ENCODE peak calls at places on chromosome X, in four cellular contexts. One of them, this sample, is unnamed.

GRCh38 chrX:108892501-108892900 is 156.1 kb upstream of the IRS4 start:
- DNase-seq in K562: no peak
- DNase-seq in GM12878: no peak
- DNase-seq in GM12891: no peak
- DNase-seq in this sample: no peak

GRCh38 chrX:122572461-122572860 is 611.6 kb upstream of the GRIA3 start:
- DNase-seq in GM12878: no peak
- DNase-seq in K562: no peak
- DNase-seq in GM12891: no peak
- DNase-seq in this sample: no peak

GRCh38 chrX:97672608-97673007 is 788.9 kb downstream of the RPA4 start:
- DNase-seq in K562: no peak
- DNase-seq in GM12878: no peak
- DNase-seq in GM12891: no peak
- DNase-seq in this sample: no peak

GRCh38 chrX:40132751-40133150 is 35.0 kb upstream of the BCOR start:
- DNase-seq in K562: peak; percentile 80
- DNase-seq in GM12878: no peak
- DNase-seq in GM12891: no peak
- DNase-seq in this sample: no peak

GRCh38 chrX:12210921-12211320 is 72.6 kb downstream of the FRMPD4 start:
- DNase-seq in K562: no peak
- DNase-seq in GM12878: no peak
- DNase-seq in GM12891: no peak
- DNase-seq in this sample: no peak

GRCh38 chrX:122203399-122203798 is 980.7 kb upstream of the GRIA3 start:
- DNase-seq in GM12878: no peak
- DNase-seq in K562: no peak
- DNase-seq in GM12891: no peak
- DNase-seq in this sample: no peak

GRCh38 chrX:153638041-153638371 is 9.0 kb upstream of the DUSP9 start:
- DNase-seq in GM12891: no peak
- DNase-seq in GM12878: no peak
- DNase-seq in K562: no peak
- DNase-seq in this sample: no peak

GRCh38 chrX:71992711-71993110 is 82.1 kb downstream of the NHSL2 start:
- DNase-seq in GM12878: no peak
- DNase-seq in K562: no peak
- DNase-seq in GM12891: no peak
- DNase-seq in this sample: no peak

GRCh38 chrX:154490021-154490413 is 412 bp downstream of the SLC10A3 start:
- DNase-seq in K562: no peak
- DNase-seq in GM12878: no peak
- DNase-seq in GM12891: no peak
- DNase-seq in this sample: peak; percentile 13

GRCh38 chrX:81121513-81122363 is 80.0 kb downstream of the HMGN5 start:
- DNase-seq in K562: peak; percentile 86
- DNase-seq in GM12891: peak; percentile 32
- DNase-seq in GM12878: peak; percentile 76
- DNase-seq in this sample: peak; percentile 79
- TF ChIP-seq SPI1 in K562: no peak
- TF ChIP-seq SPI1 in GM12891: no peak
- TF ChIP-seq SPI1 in GM12878: no peak
- TF ChIP-seq SPI1 in this sample: no peak

DNA sequence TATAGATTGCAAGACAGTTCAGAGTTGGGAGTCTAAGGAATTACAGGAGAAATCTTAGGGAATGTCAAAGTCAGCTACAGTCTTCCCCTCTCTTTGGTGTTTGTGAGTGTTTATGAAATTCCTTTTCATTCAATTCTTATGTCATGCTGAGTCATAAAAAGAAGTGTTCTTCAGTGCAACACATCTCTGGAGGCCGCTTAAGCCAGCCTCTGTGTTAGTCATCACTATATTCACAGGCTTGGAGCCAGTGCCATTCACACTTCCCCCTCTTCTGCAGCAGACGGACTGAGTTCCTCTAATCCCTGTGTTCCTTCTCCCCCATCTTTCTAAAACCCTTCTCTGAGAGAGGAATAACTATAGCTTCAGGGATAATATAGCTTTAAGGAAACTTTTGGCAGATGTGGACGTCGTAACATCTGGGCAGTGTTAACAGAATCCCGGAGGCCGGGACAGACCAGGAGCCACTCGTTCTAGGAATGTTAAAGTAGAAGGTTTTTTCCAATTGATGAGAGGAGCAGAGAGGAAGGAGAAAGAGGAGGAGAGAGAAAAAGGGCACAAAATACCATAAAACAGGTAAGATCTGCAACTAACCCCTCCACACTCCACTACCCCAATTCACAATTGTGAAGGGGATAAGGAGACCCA is at the start of gene SRPX2:
- DNase-seq in GM12878: no peak
- DNase-seq in GM12891: no peak
- DNase-seq in K562: no peak
- DNase-seq in this sample: no peak
- TF ChIP-seq POLR2AphosphoS5 in GM12878: no peak
- TF ChIP-seq POLR2AphosphoS5 in GM12891: no peak
- TF ChIP-seq POLR2AphosphoS5 in K562: no peak
- TF ChIP-seq POLR2AphosphoS5 in this sample: no peak

DNA sequence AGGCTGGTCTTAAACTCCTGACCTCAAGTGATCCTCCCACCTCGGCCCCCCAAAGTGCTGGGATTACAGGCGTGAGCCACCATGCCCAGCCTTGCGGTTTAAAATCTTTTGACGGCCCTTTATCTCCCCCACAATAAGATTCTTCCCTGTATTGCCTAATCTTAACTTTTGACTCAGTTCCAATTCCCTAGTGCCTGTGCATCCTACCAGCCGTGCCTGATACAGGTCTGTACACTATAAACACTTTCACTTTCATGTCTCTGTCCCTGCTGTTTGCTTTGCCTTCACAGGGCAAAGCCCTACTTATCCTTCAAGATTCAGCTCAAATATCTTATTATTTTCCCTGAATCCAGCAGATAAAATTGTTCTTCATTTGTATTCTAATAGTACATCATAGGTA is 74.6 kb downstream of the WDR44 start:
- DNase-seq in K562: no peak
- DNase-seq in GM12878: no peak
- DNase-seq in GM12891: no peak
- DNase-seq in this sample: no peak
- TF ChIP-seq SPI1 in K562: no peak
- TF ChIP-seq SPI1 in GM12878: no peak
- TF ChIP-seq SPI1 in GM12891: no peak
- TF ChIP-seq SPI1 in this sample: no peak

DNA sequence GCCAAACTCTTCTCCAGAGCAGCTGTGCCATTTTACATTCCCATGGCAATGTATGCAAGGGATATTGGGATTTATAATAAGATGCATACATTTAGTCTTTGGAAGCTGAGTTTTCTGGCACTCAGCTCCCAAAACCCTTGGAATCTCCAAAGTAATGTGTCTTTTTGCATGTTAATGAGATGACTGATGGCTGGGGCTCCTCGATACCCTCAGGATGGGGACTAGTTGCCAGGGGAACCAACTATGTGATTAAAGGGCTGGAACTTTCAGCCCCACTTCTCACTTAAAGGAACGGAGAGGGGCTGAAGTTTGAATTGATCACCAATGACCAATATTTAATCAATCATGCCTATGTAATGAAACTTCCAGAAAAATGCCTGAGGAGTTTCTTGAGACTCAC is 44.1 kb downstream of the SERTM2 start:
- DNase-seq in GM12891: no peak
- DNase-seq in GM12878: no peak
- DNase-seq in K562: no peak
- DNase-seq in this sample: no peak
- TF ChIP-seq POLR2AphosphoS5 in GM12891: no peak
- TF ChIP-seq POLR2AphosphoS5 in GM12878: no peak
- TF ChIP-seq POLR2AphosphoS5 in K562: no peak
- TF ChIP-seq POLR2AphosphoS5 in this sample: no peak

GRCh38 chrX:110427076-110427475 is 68.4 kb downstream of the RTL9 start:
- DNase-seq in K562: no peak
- DNase-seq in GM12878: no peak
- DNase-seq in GM12891: no peak
- DNase-seq in this sample: no peak
- TF ChIP-seq SPI1 in K562: no peak
- TF ChIP-seq SPI1 in GM12878: no peak
- TF ChIP-seq SPI1 in GM12891: no peak
- TF ChIP-seq SPI1 in this sample: no peak

GRCh38 chrX:9494806-9495205 is 29.9 kb downstream of the TBL1X start:
- DNase-seq in K562: peak; percentile 50
- DNase-seq in GM12878: no peak
- DNase-seq in GM12891: no peak
- DNase-seq in this sample: no peak
- TF ChIP-seq POLR2AphosphoS5 in K562: no peak
- TF ChIP-seq POLR2AphosphoS5 in GM12878: no peak
- TF ChIP-seq POLR2AphosphoS5 in GM12891: no peak
- TF ChIP-seq POLR2AphosphoS5 in this sample: no peak

DNA sequence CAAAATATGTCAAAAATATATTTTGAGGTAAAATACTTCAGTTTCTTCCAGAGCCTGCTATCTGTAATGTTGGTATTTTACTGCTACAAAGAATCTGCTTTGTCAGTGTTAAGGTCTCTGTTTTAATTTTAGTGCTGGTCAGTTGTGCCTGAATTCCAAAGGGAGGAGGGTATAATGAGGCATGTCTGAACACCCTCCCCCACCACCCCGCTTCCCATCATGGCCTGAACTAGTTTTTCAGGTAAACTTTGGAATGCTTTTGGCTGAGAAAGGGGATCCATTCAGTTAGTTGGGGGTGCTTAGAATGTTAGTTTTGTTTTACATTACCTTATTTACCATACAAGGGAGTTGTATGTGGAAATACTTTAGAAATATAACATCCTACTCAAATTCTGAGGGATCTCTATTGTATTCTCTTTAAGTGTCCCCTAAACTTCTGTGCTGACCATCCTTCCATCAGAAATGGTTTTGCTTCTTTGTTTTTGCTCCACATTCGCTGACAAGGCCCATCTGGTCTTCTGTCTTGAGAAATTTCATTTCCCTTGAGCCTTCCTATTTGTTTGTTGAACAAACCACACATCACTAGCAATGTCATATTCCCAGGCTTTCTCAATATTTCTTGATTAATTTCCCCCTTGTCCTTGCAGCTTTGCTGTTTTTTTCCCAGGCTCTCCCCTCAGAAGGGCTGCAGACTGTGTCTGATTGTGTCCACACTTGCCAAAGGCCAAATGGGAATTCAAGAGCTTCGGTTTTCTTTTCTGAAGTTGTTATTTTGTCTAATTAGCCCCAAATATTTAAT is 158.7 kb downstream of the MID1IP1 start:
- DNase-seq in GM12878: no peak
- DNase-seq in GM12891: no peak
- DNase-seq in K562: no peak
- DNase-seq in this sample: no peak
- TF ChIP-seq SPI1 in GM12878: no peak
- TF ChIP-seq SPI1 in GM12891: no peak
- TF ChIP-seq SPI1 in K562: no peak
- TF ChIP-seq SPI1 in this sample: no peak

GRCh38 chrX:102968216-102968615 is 31.1 kb downstream of the RAB40AL start:
- DNase-seq in GM12891: no peak
- DNase-seq in K562: no peak
- DNase-seq in GM12878: no peak
- DNase-seq in this sample: no peak

GRCh38 chrX:102959471-102959870 is 22.4 kb downstream of the RAB40AL start:
- DNase-seq in GM12878: no peak
- DNase-seq in K562: no peak
- DNase-seq in GM12891: no peak
- DNase-seq in this sample: peak; percentile 16

GRCh38 chrX:102966701-102967100 is 29.6 kb downstream of the RAB40AL start:
- DNase-seq in GM12878: no peak
- DNase-seq in GM12891: no peak
- DNase-seq in K562: no peak
- DNase-seq in this sample: no peak

GRCh38 chrX:102964941-102965340 is 27.9 kb downstream of the RAB40AL start:
- DNase-seq in K562: no peak
- DNase-seq in GM12878: no peak
- DNase-seq in GM12891: no peak
- DNase-seq in this sample: no peak

DNA sequence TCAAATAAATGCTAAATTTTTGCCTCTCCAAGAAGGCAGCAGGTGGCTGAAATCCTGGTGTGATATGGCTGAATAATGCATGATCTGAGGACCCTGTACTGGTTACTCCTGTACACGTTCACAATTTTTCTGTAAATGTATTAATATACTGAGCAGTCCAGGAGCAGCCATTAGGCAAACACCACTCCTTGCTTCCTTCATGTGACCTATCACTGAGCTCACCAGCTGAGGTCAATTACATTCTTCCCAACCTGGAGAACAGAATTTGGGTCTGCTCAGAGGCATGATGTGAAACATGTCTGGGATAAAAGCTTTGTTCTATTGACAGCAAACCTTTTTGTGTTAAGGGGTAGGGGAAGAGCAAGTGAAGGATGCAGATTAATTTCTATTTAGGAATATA is 26.9 kb downstream of the RAB40AL start:
- DNase-seq in GM12878: no peak
- DNase-seq in GM12891: no peak
- DNase-seq in K562: no peak
- DNase-seq in this sample: no peak
- TF ChIP-seq POLR2AphosphoS5 in GM12878: no peak
- TF ChIP-seq POLR2AphosphoS5 in GM12891: no peak
- TF ChIP-seq POLR2AphosphoS5 in K562: no peak
- TF ChIP-seq POLR2AphosphoS5 in this sample: no peak

GRCh38 chrX:9182041-9182440 is 148.1 kb upstream of the FAM9B start:
- DNase-seq in GM12878: no peak
- DNase-seq in K562: no peak
- DNase-seq in GM12891: no peak
- DNase-seq in this sample: no peak

GRCh38 chrX:9183481-9183880 is 149.6 kb upstream of the FAM9B start:
- DNase-seq in GM12878: no peak
- DNase-seq in K562: no peak
- DNase-seq in GM12891: no peak
- DNase-seq in this sample: no peak

GRCh38 chrX:9184231-9184630 is 150.3 kb upstream of the FAM9B start:
- DNase-seq in GM12878: no peak
- DNase-seq in GM12891: no peak
- DNase-seq in K562: no peak
- DNase-seq in this sample: no peak

DNA sequence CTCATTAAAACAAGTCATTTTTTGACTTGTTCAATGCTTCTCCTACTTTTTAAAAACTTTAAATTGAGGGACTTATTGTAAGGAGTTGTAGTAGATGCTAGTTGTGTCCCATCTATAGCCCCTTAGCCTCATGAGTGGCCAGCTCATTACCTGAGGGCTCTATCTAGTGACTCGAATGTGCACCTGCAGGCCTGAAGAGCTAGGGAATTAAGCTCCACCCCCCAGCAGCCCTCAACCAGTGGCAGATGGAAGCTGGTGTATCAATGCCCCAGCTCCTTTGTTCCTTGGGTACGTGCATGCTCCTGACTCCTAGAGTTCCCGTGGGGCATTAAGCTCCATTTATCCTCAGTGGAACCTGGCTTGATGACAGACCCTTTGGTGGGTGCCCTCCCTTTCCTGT is 146.7 kb upstream of the FAM9B start:
- DNase-seq in GM12891: no peak
- DNase-seq in K562: no peak
- DNase-seq in GM12878: no peak
- DNase-seq in this sample: no peak
- TF ChIP-seq SPI1 in GM12891: no peak
- TF ChIP-seq SPI1 in K562: no peak
- TF ChIP-seq SPI1 in GM12878: no peak
- TF ChIP-seq SPI1 in this sample: no peak

This sample was measured in HL-60.